ENCODE peak calls at places on chromosomes 13 and 19, in eight cellular contexts. One of them, this sample, is unnamed.

GRCh38 chr13:51804295-51805172 is 571 bp upstream of the DHRS12 start:
- DNase-seq in spleen: peak; percentile 83
- DNase-seq in uterus: no peak
- DNase-seq in tibial artery: peak; percentile 40
- DNase-seq in SJCRH30: no peak
- DNase-seq in ascending aorta: no peak
- DNase-seq in psoas muscle: peak; percentile 65
- DNase-seq in PC-3: no peak
- DNase-seq in this sample: peak; percentile 56

GRCh38 chr13:95552539-95553270 is at the start of gene CLDN10:
- DNase-seq in spleen: peak; percentile 77
- DNase-seq in PC-3: no peak
- DNase-seq in ascending aorta: no peak
- DNase-seq in tibial artery: no peak
- DNase-seq in SJCRH30: no peak
- DNase-seq in uterus: no peak
- DNase-seq in psoas muscle: no peak
- DNase-seq in this sample: peak; percentile 85

GRCh38 chr19:21498651-21499050 is 6.8 kb upstream of the ZNF429 start:
- DNase-seq in ascending aorta: no peak
- DNase-seq in SJCRH30: no peak
- DNase-seq in tibial artery: no peak
- DNase-seq in psoas muscle: no peak
- DNase-seq in uterus: no peak
- DNase-seq in PC-3: no peak
- DNase-seq in spleen: no peak
- DNase-seq in this sample: no peak

GRCh38 chr19:13429563-13429962 is 76.7 kb downstream of the CACNA1A start:
- DNase-seq in uterus: no peak
- DNase-seq in PC-3: peak; percentile 15
- DNase-seq in psoas muscle: no peak
- DNase-seq in SJCRH30: no peak
- DNase-seq in ascending aorta: no peak
- DNase-seq in tibial artery: no peak
- DNase-seq in spleen: no peak
- DNase-seq in this sample: no peak

GRCh38 chr19:39341122-39341719 is 1.0 kb upstream of the SAMD4B start:
- DNase-seq in uterus: no peak
- DNase-seq in spleen: peak; percentile 85
- DNase-seq in ascending aorta: no peak
- DNase-seq in PC-3: peak; percentile 9
- DNase-seq in psoas muscle: peak; percentile 61
- DNase-seq in SJCRH30: peak; percentile 45
- DNase-seq in tibial artery: peak; percentile 43
- DNase-seq in this sample: peak; percentile 24

GRCh38 chr13:102198418-102199322 is 203.2 kb downstream of the FGF14 start:
- DNase-seq in tibial artery: no peak
- DNase-seq in SJCRH30: no peak
- DNase-seq in psoas muscle: no peak
- DNase-seq in ascending aorta: no peak
- DNase-seq in uterus: no peak
- DNase-seq in spleen: no peak
- DNase-seq in PC-3: peak; percentile 3
- DNase-seq in this sample: no peak

GRCh38 chr13:41365636-41366035 is 54.6 kb downstream of the NAA16 start:
- DNase-seq in SJCRH30: no peak
- DNase-seq in tibial artery: no peak
- DNase-seq in spleen: no peak
- DNase-seq in PC-3: no peak
- DNase-seq in uterus: no peak
- DNase-seq in psoas muscle: no peak
- DNase-seq in ascending aorta: no peak
- DNase-seq in this sample: no peak

GRCh38 chr19:42074513-42075363 is 1.2 kb upstream of the ZNF574 start:
- DNase-seq in SJCRH30: peak; percentile 47
- DNase-seq in tibial artery: no peak
- DNase-seq in ascending aorta: no peak
- DNase-seq in psoas muscle: no peak
- DNase-seq in PC-3: no peak
- DNase-seq in uterus: no peak
- DNase-seq in spleen: peak; percentile 83
- DNase-seq in this sample: peak; percentile 35

GRCh38 chr19:51948979-51949378 is 21.7 kb downstream of the ZNF613 start:
- DNase-seq in spleen: no peak
- DNase-seq in tibial artery: peak; percentile 34
- DNase-seq in SJCRH30: no peak
- DNase-seq in psoas muscle: no peak
- DNase-seq in uterus: no peak
- DNase-seq in ascending aorta: no peak
- DNase-seq in PC-3: no peak
- DNase-seq in this sample: peak; percentile 20

GRCh38 chr19:13163609-13164364 is 13.6 kb downstream of the IER2 start:
- DNase-seq in tibial artery: peak; percentile 68
- DNase-seq in PC-3: peak; percentile 93
- DNase-seq in uterus: peak; percentile 88
- DNase-seq in spleen: peak; percentile 89
- DNase-seq in SJCRH30: peak; percentile 98
- DNase-seq in ascending aorta: peak; percentile 55
- DNase-seq in psoas muscle: peak; percentile 78
- DNase-seq in this sample: peak; percentile 85

GRCh38 chr19:16153582-16154336 is 10.3 kb downstream of the HSH2D start:
- DNase-seq in psoas muscle: no peak
- DNase-seq in SJCRH30: peak; percentile 44
- DNase-seq in tibial artery: no peak
- DNase-seq in PC-3: peak; percentile 23
- DNase-seq in ascending aorta: no peak
- DNase-seq in spleen: no peak
- DNase-seq in uterus: no peak
- DNase-seq in this sample: no peak

GRCh38 chr19:14826006-14826405 is 9.0 kb downstream of the OR7A5 start:
- DNase-seq in spleen: no peak
- DNase-seq in SJCRH30: no peak
- DNase-seq in PC-3: peak; percentile 94
- DNase-seq in psoas muscle: no peak
- DNase-seq in tibial artery: no peak
- DNase-seq in uterus: no peak
- DNase-seq in ascending aorta: no peak
- DNase-seq in this sample: no peak

GRCh38 chr13:30409911-30410704 is 12.2 kb upstream of the UBE2L5 start:
- DNase-seq in uterus: peak; percentile 64
- DNase-seq in ascending aorta: no peak
- DNase-seq in psoas muscle: no peak
- DNase-seq in SJCRH30: no peak
- DNase-seq in PC-3: peak; percentile 21
- DNase-seq in tibial artery: peak; percentile 63
- DNase-seq in spleen: no peak
- DNase-seq in this sample: peak; percentile 31

GRCh38 chr19:44986389-44986788 is 14.9 kb upstream of the RELB start:
- DNase-seq in PC-3: no peak
- DNase-seq in psoas muscle: no peak
- DNase-seq in spleen: no peak
- DNase-seq in SJCRH30: no peak
- DNase-seq in uterus: no peak
- DNase-seq in ascending aorta: no peak
- DNase-seq in tibial artery: no peak
- DNase-seq in this sample: no peak

GRCh38 chr13:19618925-19619324 is 14.5 kb upstream of the MPHOSPH8 start:
- DNase-seq in SJCRH30: no peak
- DNase-seq in uterus: no peak
- DNase-seq in spleen: no peak
- DNase-seq in PC-3: peak; percentile 66
- DNase-seq in tibial artery: no peak
- DNase-seq in psoas muscle: no peak
- DNase-seq in ascending aorta: no peak
- DNase-seq in this sample: no peak

GRCh38 chr13:93420887-93421286 is 194.3 kb downstream of the GPC6 start:
- DNase-seq in PC-3: no peak
- DNase-seq in SJCRH30: no peak
- DNase-seq in uterus: no peak
- DNase-seq in tibial artery: no peak
- DNase-seq in spleen: no peak
- DNase-seq in psoas muscle: no peak
- DNase-seq in ascending aorta: no peak
- DNase-seq in this sample: no peak

GRCh38 chr19:16940626-16941025 is 51.8 kb downstream of the F2RL3 start:
- DNase-seq in ascending aorta: no peak
- DNase-seq in uterus: no peak
- DNase-seq in tibial artery: no peak
- DNase-seq in PC-3: no peak
- DNase-seq in spleen: peak; percentile 10
- DNase-seq in SJCRH30: no peak
- DNase-seq in psoas muscle: no peak
- DNase-seq in this sample: no peak

GRCh38 chr19:3590991-3591659 is 5.8 kb downstream of the GIPC3 start:
- DNase-seq in PC-3: no peak
- DNase-seq in uterus: no peak
- DNase-seq in SJCRH30: no peak
- DNase-seq in ascending aorta: no peak
- DNase-seq in spleen: no peak
- DNase-seq in tibial artery: no peak
- DNase-seq in psoas muscle: no peak
- DNase-seq in this sample: no peak

GRCh38 chr19:7689165-7689564 is 8.5 kb downstream of the TRAPPC5 start:
- DNase-seq in PC-3: no peak
- DNase-seq in SJCRH30: no peak
- DNase-seq in tibial artery: no peak
- DNase-seq in uterus: no peak
- DNase-seq in spleen: peak; percentile 77
- DNase-seq in ascending aorta: no peak
- DNase-seq in psoas muscle: no peak
- DNase-seq in this sample: no peak

GRCh38 chr19:14118165-14119051 is 846 bp upstream of the PRKACA start:
- DNase-seq in psoas muscle: peak; percentile 94
- DNase-seq in SJCRH30: peak; percentile 61
- DNase-seq in spleen: peak; percentile 89
- DNase-seq in tibial artery: peak; percentile 96
- DNase-seq in PC-3: no peak
- DNase-seq in ascending aorta: peak; percentile 79
- DNase-seq in uterus: peak; percentile 87
- DNase-seq in this sample: peak; percentile 73

GRCh38 chr13:28584873-28585317 is 74.0 kb upstream of the POMP start:
- DNase-seq in SJCRH30: no peak
- DNase-seq in uterus: no peak
- DNase-seq in tibial artery: no peak
- DNase-seq in spleen: no peak
- DNase-seq in ascending aorta: no peak
- DNase-seq in PC-3: peak; percentile 48
- DNase-seq in psoas muscle: no peak
- DNase-seq in this sample: no peak

GRCh38 chr13:110109910-110110309 is 197.0 kb downstream of the COL4A1 start:
- DNase-seq in ascending aorta: no peak
- DNase-seq in PC-3: no peak
- DNase-seq in uterus: peak; percentile 77
- DNase-seq in psoas muscle: peak; percentile 92
- DNase-seq in tibial artery: peak; percentile 79
- DNase-seq in spleen: no peak
- DNase-seq in SJCRH30: peak; percentile 38
- DNase-seq in this sample: peak; percentile 41

GRCh38 chr19:55482128-55482961 is 2.6 kb upstream of the NAT14 start:
- DNase-seq in spleen: no peak
- DNase-seq in PC-3: no peak
- DNase-seq in psoas muscle: no peak
- DNase-seq in ascending aorta: no peak
- DNase-seq in uterus: no peak
- DNase-seq in tibial artery: no peak
- DNase-seq in SJCRH30: no peak
- DNase-seq in this sample: no peak

GRCh38 chr19:30577551-30578090 is 205.4 kb downstream of the ZNF536 start:
- DNase-seq in PC-3: no peak
- DNase-seq in ascending aorta: no peak
- DNase-seq in psoas muscle: no peak
- DNase-seq in uterus: no peak
- DNase-seq in SJCRH30: no peak
- DNase-seq in tibial artery: no peak
- DNase-seq in spleen: no peak
- DNase-seq in this sample: no peak
- H3K27ac ChIP-seq in PC-3: no peak overlapping the region
- H3K27ac ChIP-seq in ascending aorta: no peak overlapping the region
- H3K27ac ChIP-seq in psoas muscle: no peak overlapping the region
- H3K27ac ChIP-seq in uterus: no peak overlapping the region
- H3K27ac ChIP-seq in SJCRH30: no peak overlapping the region
- H3K27ac ChIP-seq in tibial artery: no peak overlapping the region
- H3K27ac ChIP-seq in spleen: no peak overlapping the region
- H3K27ac ChIP-seq in this sample: no peak overlapping the region

DNA sequence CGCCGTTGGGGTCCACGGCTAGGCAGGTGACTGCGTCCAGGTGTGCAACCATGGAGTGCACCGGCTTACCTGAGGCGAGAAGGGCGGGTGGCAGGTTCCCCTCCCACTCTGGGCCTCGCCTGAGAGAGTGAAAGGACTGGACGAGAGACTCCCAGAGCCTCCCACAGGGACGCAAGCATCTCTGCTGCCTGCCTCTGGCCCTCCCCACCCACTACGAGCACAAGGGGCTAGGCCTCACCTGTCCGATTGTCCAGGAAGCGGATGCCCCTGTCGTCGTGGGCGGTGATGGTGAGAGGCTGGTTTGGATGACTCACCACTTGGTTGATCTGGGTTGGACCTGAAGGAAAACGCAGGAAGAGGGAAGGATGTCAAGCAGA is 5.1 kb upstream of the PRKD2 start:
- DNase-seq in spleen: peak; percentile 74
- DNase-seq in ascending aorta: no peak
- DNase-seq in tibial artery: no peak
- DNase-seq in PC-3: no peak
- DNase-seq in SJCRH30: no peak
- DNase-seq in uterus: no peak
- DNase-seq in psoas muscle: no peak
- DNase-seq in this sample: no peak
- H3K4me3 ChIP-seq in spleen: no peak overlapping the region
- H3K4me3 ChIP-seq in ascending aorta: no peak overlapping the region
- H3K4me3 ChIP-seq in tibial artery: no peak overlapping the region
- H3K4me3 ChIP-seq in PC-3: no peak overlapping the region
- H3K4me3 ChIP-seq in SJCRH30: no peak overlapping the region
- H3K4me3 ChIP-seq in uterus: no peak overlapping the region
- H3K4me3 ChIP-seq in psoas muscle: no peak overlapping the region
- H3K4me3 ChIP-seq in this sample: no peak overlapping the region

DNA sequence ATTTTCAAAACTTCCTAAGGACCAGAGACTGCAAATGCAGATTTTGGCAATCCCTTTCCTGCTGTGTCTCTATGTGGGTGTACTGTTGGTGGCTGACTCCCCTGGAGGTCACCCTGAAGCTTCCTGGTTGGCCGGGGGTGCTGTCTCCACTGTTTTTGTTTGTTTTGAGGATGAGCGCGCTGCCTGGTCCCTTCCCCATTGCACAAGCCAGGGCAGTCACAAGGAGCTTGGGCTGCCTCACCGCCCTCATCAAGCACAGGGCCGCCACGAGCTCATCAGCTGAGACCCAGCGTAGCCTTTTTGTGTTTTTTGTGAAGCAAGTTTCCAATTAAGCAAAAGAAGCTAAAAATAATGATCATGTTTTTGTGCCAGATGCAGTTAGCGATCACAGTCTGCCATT is 57.9 kb downstream of the GGACT start:
- DNase-seq in ascending aorta: no peak
- DNase-seq in spleen: no peak
- DNase-seq in uterus: peak; percentile 50
- DNase-seq in tibial artery: peak; percentile 67
- DNase-seq in PC-3: no peak
- DNase-seq in SJCRH30: no peak
- DNase-seq in psoas muscle: no peak
- DNase-seq in this sample: no peak
- H3K27ac ChIP-seq in ascending aorta: no peak overlapping the region
- H3K27ac ChIP-seq in spleen: no peak overlapping the region
- H3K27ac ChIP-seq in uterus: peak overlapping the region; percentile 55
- H3K27ac ChIP-seq in tibial artery: no peak overlapping the region
- H3K27ac ChIP-seq in PC-3: no peak overlapping the region
- H3K27ac ChIP-seq in SJCRH30: no peak overlapping the region
- H3K27ac ChIP-seq in psoas muscle: no peak overlapping the region
- H3K27ac ChIP-seq in this sample: no peak overlapping the region

GRCh38 chr13:23740002-23740401 is 149.2 kb downstream of the MIPEP start:
- DNase-seq in spleen: no peak
- DNase-seq in SJCRH30: no peak
- DNase-seq in psoas muscle: no peak
- DNase-seq in uterus: no peak
- DNase-seq in PC-3: no peak
- DNase-seq in tibial artery: no peak
- DNase-seq in ascending aorta: no peak
- DNase-seq in this sample: no peak
- H3K4me3 ChIP-seq in spleen: no peak overlapping the region
- H3K4me3 ChIP-seq in SJCRH30: no peak overlapping the region
- H3K4me3 ChIP-seq in psoas muscle: no peak overlapping the region
- H3K4me3 ChIP-seq in uterus: no peak overlapping the region
- H3K4me3 ChIP-seq in PC-3: no peak overlapping the region
- H3K4me3 ChIP-seq in tibial artery: no peak overlapping the region
- H3K4me3 ChIP-seq in ascending aorta: no peak overlapping the region
- H3K4me3 ChIP-seq in this sample: no peak overlapping the region

This sample was measured in body of pancreas.